ENCODE peak calls at places on chromosomes 4 and X, in five cellular contexts. M is bronchial epithelial cell, P is NCI-H187, K is T-helper 2 cell, O is mucosa of descending colon. V is an unnamed sample.

GRCh38 chrX:332916-333610 is 14.5 kb upstream of the GTPBP6 start:
- DNase-seq in M (no peak), P (no peak), K (no peak), O (no peak), V (no peak)

GRCh38 chr4:147447820-147448219 is 33.1 kb upstream of the EDNRA start:
- DNase-seq in M (peak; percentile 80), P (no peak), K (no peak), O (no peak), V (peak; percentile 32)

GRCh38 chrX:39162322-39162721 is 361.1 kb downstream of the MID1IP1 start:
- DNase-seq in M (no peak), P (no peak), K (peak; percentile 30), O (peak; percentile 76), V (no peak)

GRCh38 chrX:68084765-68085164 is 348.5 kb downstream of the OPHN1 start:
- DNase-seq in M (peak; percentile 24), P (no peak), K (no peak), O (no peak), V (no peak)

GRCh38 chr4:68373513-68373912 is 23.6 kb upstream of the YTHDC1 start:
- DNase-seq in M (peak; percentile 48), P (no peak), K (peak; percentile 32), O (peak; percentile 54), V (no peak)

GRCh38 chrX:131445955-131446354 is 97.9 kb upstream of the OR13H1 start:
- DNase-seq in M (no peak), P (no peak), K (no peak), O (no peak), V (no peak)

GRCh38 chrX:13087322-13088154 is 43.1 kb upstream of the FAM9C start:
- DNase-seq in M (peak; percentile 85), P (no peak), K (no peak), O (no peak), V (peak; percentile 85)

GRCh38 chrX:99242001-99242400 is 1168.1 kb downstream of the PCDH19 start:
- DNase-seq in M (no peak), P (no peak), K (no peak), O (no peak), V (no peak)

GRCh38 chr4:48261288-48261687 is 8.3 kb downstream of the TEC start:
- DNase-seq in M (no peak), P (no peak), K (no peak), O (no peak), V (no peak)

GRCh38 chr4:15436515-15436914 is 8.7 kb downstream of the C1QTNF7 start:
- DNase-seq in M (no peak), P (no peak), K (no peak), O (no peak), V (peak; percentile 22)

GRCh38 chr4:139704915-139705485 is 39.4 kb downstream of the MGST2 start:
- DNase-seq in M (peak; percentile 28), P (no peak), K (no peak), O (no peak), V (peak; percentile 10)

GRCh38 chr4:154485127-154485773 is 6.3 kb downstream of the DCHS2 start:
- DNase-seq in M (no peak), P (no peak), K (no peak), O (no peak), V (no peak)

GRCh38 chr4:1009647-1010521 is 1.5 kb upstream of the FGFRL1 start:
- DNase-seq in M (no peak), P (no peak), K (peak; percentile 62), O (peak; percentile 86), V (peak; percentile 44)

GRCh38 chr4:95510877-95511276 is 37.9 kb downstream of the UNC5C start:
- DNase-seq in M (peak; percentile 34), P (no peak), K (no peak), O (no peak), V (peak; percentile 11)

GRCh38 chr4:88719381-88719780 is 21.8 kb upstream of the NAP1L5 start:
- DNase-seq in M (no peak), P (no peak), K (no peak), O (no peak), V (no peak)

GRCh38 chr4:170090667-170091052 is 904 bp upstream of the AADAT start:
- DNase-seq in M (peak; percentile 10), P (no peak), K (no peak), O (no peak), V (peak; percentile 40)

GRCh38 chr4:26860922-26861433 is 337 bp downstream of the STIM2 start:
- DNase-seq in M (no peak), P (peak; percentile 44), K (no peak), O (peak; percentile 75), V (peak; percentile 19)

GRCh38 chrX:10286195-10286594 is 129.4 kb downstream of the CLCN4 start:
- DNase-seq in M (no peak), P (no peak), K (no peak), O (no peak), V (no peak)

GRCh38 chr4:110516106-110516922 is 40.4 kb downstream of the ENPEP start:
- DNase-seq in M (peak; percentile 77), P (peak; percentile 40), K (peak; percentile 56), O (peak; percentile 77), V (peak; percentile 78)

GRCh38 chrX:106670631-106671030 is 55.9 kb upstream of the RNF128 start:
- DNase-seq in M (peak; percentile 34), P (no peak), K (no peak), O (no peak), V (no peak)

GRCh38 chrX:72705111-72705510 is 9.0 kb downstream of the PHKA1 start:
- DNase-seq in M (no peak), P (no peak), K (no peak), O (no peak), V (no peak)

GRCh38 chrX:47674776-47675175 is 15.8 kb upstream of the UXT start:
- DNase-seq in M (no peak), P (no peak), K (no peak), O (no peak), V (no peak)

GRCh38 chr4:39975488-39976089 is 2.1 kb downstream of the PDS5A start:
- DNase-seq in M (no peak), P (no peak), K (no peak), O (no peak), V (peak; percentile 5)

GRCh38 chr4:72205831-72206230 is 174.0 kb downstream of the NPFFR2 start:
- DNase-seq in M (no peak), P (no peak), K (no peak), O (no peak), V (peak; percentile 27)

GRCh38 chr4:163127621-163128020 is 39.1 kb downstream of the NAF1 start:
- DNase-seq in M (no peak), P (no peak), K (no peak), O (no peak), V (no peak)

GRCh38 chr4:72365016-72365415 is 204.0 kb downstream of the ADAMTS3 start:
- DNase-seq in M (no peak), P (no peak), K (no peak), O (no peak), V (no peak)

GRCh38 chr4:184805462-184806245 is 20.1 kb downstream of the ACSL1 start:
- DNase-seq in M (peak; percentile 48), P (no peak), K (no peak), O (peak; percentile 84), V (peak; percentile 15)

V was measured in PC-3.